ENCODE peak calls at places on chromosomes 6 and 20, in six cellular contexts. M is uterus; O is Jurkat, Clone E6-1; Y is breast epithelium; S is AG10803; K is GM23248. J is an unnamed sample.

GRCh38 chr6:142395768-142396231 is 94.0 kb downstream of the ADGRG6 start:
- DNase-seq in O (peak), K (no peak), M (no peak), S (no peak), Y (no peak), J (no peak)

GRCh38 chr20:38338849-38339520 is 7.3 kb upstream of the LBP start:
- DNase-seq in O (no peak), S (no peak), K (peak), M (no peak), Y (no peak), J (peak)

GRCh38 chr20:41005361-41005729 is 23.3 kb upstream of the TOP1 start:
- DNase-seq in M (peak), O (no peak), S (peak), Y (peak), K (peak), J (peak)

GRCh38 chr20:57680131-57680716 is 29.6 kb downstream of the PMEPA1 start:
- DNase-seq in O (peak), K (no peak), Y (no peak), S (peak), M (no peak), J (no peak)

GRCh38 chr6:84860493-84860892 is 96.1 kb upstream of the TBX18 start:
- DNase-seq in Y (no peak), K (no peak), M (no peak), O (no peak), S (no peak), J (no peak)

GRCh38 chr20:10381477-10381876 is 52.5 kb downstream of the MKKS start:
- DNase-seq in K (no peak), Y (no peak), M (no peak), O (no peak), S (no peak), J (no peak)

GRCh38 chr20:10217517-10218410 is 866 bp upstream of the SNAP25 start:
- DNase-seq in Y (no peak), K (peak), M (peak), S (peak), O (no peak), J (peak)

GRCh38 chr20:20665200-20665599 is 47.2 kb downstream of the RALGAPA2 start:
- DNase-seq in Y (no peak), O (no peak), S (no peak), K (no peak), M (no peak), J (no peak)

GRCh38 chr6:160973311-160973710 is 18.3 kb upstream of the MAP3K4 start:
- DNase-seq in Y (no peak), S (peak), M (peak), O (no peak), K (peak), J (no peak)

GRCh38 chr20:11331096-11331495 is 586.6 kb upstream of the BTBD3 start:
- DNase-seq in K (peak), O (no peak), S (no peak), Y (no peak), M (no peak), J (no peak)

GRCh38 chr20:31581391-31581790 is 23.7 kb upstream of the ID1 start:
- DNase-seq in O (no peak), Y (no peak), K (no peak), M (no peak), S (no peak), J (no peak)

GRCh38 chr6:20334334-20334733 is 67.3 kb upstream of the E2F3 start:
- DNase-seq in S (no peak), Y (no peak), O (no peak), M (no peak), K (no peak), J (peak)

DNA sequence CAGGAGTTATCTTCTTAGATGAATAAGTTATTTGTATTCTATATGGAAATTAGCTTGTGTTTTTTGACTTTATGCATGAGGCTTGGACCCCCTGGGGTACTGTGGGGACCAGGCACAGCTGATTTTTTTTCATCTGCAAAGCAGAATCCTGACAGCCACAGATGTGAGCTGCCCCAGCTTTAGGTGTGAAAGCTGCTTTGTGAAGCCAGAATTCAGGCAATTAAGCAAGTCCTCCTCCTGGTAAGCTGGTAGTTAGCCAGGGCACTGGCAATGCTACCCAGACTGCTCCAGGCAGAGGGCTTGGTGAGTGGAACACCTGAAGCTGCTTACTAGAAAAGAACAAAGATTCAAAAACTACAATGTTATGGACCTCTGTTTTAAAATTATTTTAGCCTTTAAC is 1040.8 kb upstream of the CITED2 start:
- DNase-seq in M (no peak), K (no peak), Y (no peak), O (no peak), S (no peak), J (no peak)
- H3K4me3 ChIP-seq in M (no peak), K (no peak), Y (no peak), O (no peak), S (no peak), J (no peak)

GRCh38 chr6:48490658-48491057 is 379.7 kb upstream of the PTCHD4 start:
- DNase-seq in M (no peak), K (no peak), S (no peak), Y (no peak), O (no peak), J (no peak)
- H3K4me3 ChIP-seq in M (no peak), K (no peak), S (no peak), Y (no peak), O (no peak), J (no peak)

GRCh38 chr6:166624275-166624674 is 2.8 kb downstream of the RPS6KA2 start:
- DNase-seq in S (peak), M (peak), Y (no peak), K (peak), O (no peak), J (no peak)

GRCh38 chr6:166627039-166627874 is at the start of gene RPS6KA2:
- DNase-seq in S (peak), K (peak), O (peak), Y (peak), M (peak), J (peak)

GRCh38 chr6:166626177-166627038 is 643 bp downstream of the RPS6KA2 start:
- DNase-seq in Y (peak), M (no peak), S (peak), K (peak), O (no peak), J (peak)

GRCh38 chr6:166623318-166623717 is 3.7 kb downstream of the RPS6KA2 start:
- DNase-seq in Y (no peak), M (no peak), O (no peak), S (no peak), K (no peak), J (no peak)

GRCh38 chr6:166625356-166625755 is 1.7 kb downstream of the RPS6KA2 start:
- DNase-seq in Y (no peak), S (peak), K (peak), M (no peak), O (no peak), J (peak)
- H3K4me3 ChIP-seq in Y (peak), S (peak), K (peak), M (peak), O (no peak), J (no peak)

GRCh38 chr20:53609501-53610445 is 16.1 kb upstream of the ZNF217 start:
- DNase-seq in M (no peak), S (peak), O (peak), Y (no peak), K (peak), J (peak)
- H3K4me3 ChIP-seq in M (no peak), S (no peak), O (peak), Y (no peak), K (peak), J (peak)